ENCODE peak calls at places on chromosomes 7 and 10, in seven cellular contexts. B is HCT116, I is NT2/D1, L is H1, R is SK-N-SH, G is GM12878, F is HepG2. X is an unnamed sample.

GRCh38 chr10:47360419-47361040 is 12.4 kb downstream of the RBP3 start:
- DNase-seq in B (no peak), I (no peak), L (no peak), R (no peak), G (no peak), F (no peak), X (no peak)

GRCh38 chr10:127300868-127301321 is 104.5 kb upstream of the INSYN2A start:
- DNase-seq in B (no peak), I (no peak), L (no peak), R (no peak), G (no peak), F (peak), X (no peak)

GRCh38 chr7:23863209-23863798 is 153.3 kb downstream of the STK31 start:
- DNase-seq in B (peak), I (peak), L (no peak), R (peak), G (no peak), F (peak), X (peak)

GRCh38 chr10:125691160-125691981 is 8.4 kb upstream of the TEX36 start:
- DNase-seq in B (no peak), I (no peak), L (no peak), R (no peak), G (no peak), F (no peak), X (no peak)

GRCh38 chr10:33139191-33139646 is 181.2 kb upstream of the ITGB1 start:
- DNase-seq in B (no peak), I (no peak), L (no peak), R (no peak), G (no peak), F (no peak), X (no peak)

GRCh38 chr7:99002146-99002826 is 124.0 kb downstream of the TRRAP start:
- DNase-seq in B (no peak), I (no peak), L (no peak), R (no peak), G (no peak), F (no peak), X (no peak)

GRCh38 chr7:34107306-34107705 is 202.0 kb downstream of the BMPER start:
- DNase-seq in B (no peak), I (no peak), L (no peak), R (no peak), G (no peak), F (no peak), X (no peak)

GRCh38 chr7:111098011-111098925 is 7.3 kb downstream of the LRRN3 start:
- DNase-seq in B (peak), I (peak), L (no peak), R (no peak), G (no peak), F (peak), X (peak)

GRCh38 chr7:55468495-55468894 is 103.4 kb downstream of the LANCL2 start:
- DNase-seq in B (no peak), I (no peak), L (no peak), R (peak), G (no peak), F (no peak), X (no peak)

GRCh38 chr10:13371879-13372470 is 23.9 kb upstream of the SEPHS1 start:
- DNase-seq in B (peak), I (no peak), L (peak), R (peak), G (no peak), F (peak), X (peak)

GRCh38 chr7:132760241-132760616 is 184.0 kb upstream of the PLXNA4 start:
- DNase-seq in B (no peak), I (no peak), L (no peak), R (no peak), G (no peak), F (no peak), X (no peak)

GRCh38 chr7:81507231-81507630 is 262.6 kb downstream of the HGF start:
- DNase-seq in B (no peak), I (no peak), L (no peak), R (no peak), G (no peak), F (no peak), X (no peak)

GRCh38 chr7:103446046-103446520 is at the start of gene SLC26A5:
- DNase-seq in B (no peak), I (no peak), L (no peak), R (peak), G (no peak), F (no peak), X (peak)

GRCh38 chr10:13238271-13239077 is 4.3 kb upstream of the UCMA start:
- DNase-seq in B (no peak), I (no peak), L (no peak), R (no peak), G (no peak), F (no peak), X (no peak)

GRCh38 chr10:34061846-34062245 is 727.4 kb upstream of the NRP1 start:
- DNase-seq in B (no peak), I (no peak), L (no peak), R (no peak), G (no peak), F (no peak), X (no peak)

GRCh38 chr7:45684910-45685618 is 110.9 kb downstream of the ADCY1 start:
- DNase-seq in B (no peak), I (no peak), L (no peak), R (no peak), G (no peak), F (no peak), X (no peak)

GRCh38 chr10:76540786-76541185 is 1096.8 kb downstream of the KCNMA1 start:
- DNase-seq in B (no peak), I (no peak), L (no peak), R (no peak), G (no peak), F (no peak), X (no peak)

GRCh38 chr10:63553031-63553430 is 31.8 kb downstream of the REEP3 start:
- DNase-seq in B (peak), I (no peak), L (no peak), R (no peak), G (no peak), F (no peak), X (no peak)
- TF ChIP-seq YY1 in B (no peak), I (no peak), L (no peak), R (no peak), G (no peak), F (no peak), X (no peak)

DNA sequence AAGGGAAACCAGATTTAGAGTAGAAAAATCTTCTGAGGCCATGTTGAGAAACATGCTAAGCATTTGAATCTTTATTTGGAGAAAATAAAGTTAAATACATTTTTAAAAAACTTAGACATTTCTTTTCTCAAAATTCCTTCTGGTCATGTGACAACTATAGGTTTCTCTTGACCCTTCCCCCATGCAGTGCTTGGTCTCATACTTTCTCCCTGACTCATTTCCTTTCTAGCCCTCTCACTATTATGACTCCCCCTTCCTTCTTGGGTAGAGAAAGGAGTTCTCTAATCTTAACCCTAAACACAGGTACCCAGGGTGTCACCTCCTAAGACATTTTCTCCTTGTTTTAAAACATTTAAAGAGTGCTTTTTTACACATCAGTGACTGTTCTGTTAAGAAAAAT is 179.5 kb upstream of the TMEM106B start:
- DNase-seq in B (peak), I (peak), L (no peak), R (no peak), G (no peak), F (no peak), X (no peak)
- TF ChIP-seq YY1 in B (no peak), I (no peak), L (no peak), R (no peak), G (no peak), F (no peak), X (no peak)

GRCh38 chr10:95472304-95473088 is 88.7 kb downstream of the SORBS1 start:
- DNase-seq in B (no peak), I (no peak), L (no peak), R (no peak), G (no peak), F (peak), X (peak)

GRCh38 chr10:95469251-95469650 is 91.9 kb downstream of the SORBS1 start:
- DNase-seq in B (no peak), I (no peak), L (no peak), R (no peak), G (no peak), F (no peak), X (no peak)

GRCh38 chr10:95466450-95466849 is 94.7 kb downstream of the SORBS1 start:
- DNase-seq in B (no peak), I (no peak), L (no peak), R (no peak), G (no peak), F (no peak), X (no peak)

GRCh38 chr10:95467162-95467599 is 94.0 kb downstream of the SORBS1 start:
- DNase-seq in B (peak), I (peak), L (peak), R (peak), G (no peak), F (peak), X (peak)

DNA sequence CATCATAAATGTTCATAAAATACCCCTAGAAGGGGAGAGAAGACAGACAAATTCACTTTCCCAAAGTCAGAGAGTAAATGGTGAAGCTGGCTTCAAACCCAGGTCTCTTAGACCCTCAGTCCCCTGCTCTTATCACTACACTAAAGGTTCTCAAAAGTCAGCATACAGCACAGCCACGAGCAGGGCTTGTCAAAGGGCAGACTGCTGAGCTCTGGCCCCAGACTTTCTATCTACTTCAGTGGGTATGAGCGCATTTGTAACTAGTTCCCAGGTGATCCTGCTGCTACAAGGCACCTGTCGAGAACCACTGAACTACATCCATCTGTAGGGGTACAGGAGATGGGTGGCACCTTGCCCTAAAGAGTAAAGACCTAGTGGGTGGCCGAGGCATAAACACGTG is 91.5 kb downstream of the SORBS1 start:
- DNase-seq in B (no peak), I (no peak), L (no peak), R (no peak), G (no peak), F (no peak), X (no peak)
- TF ChIP-seq YY1 in B (no peak), I (no peak), L (no peak), R (no peak), G (no peak), F (no peak), X (no peak)

GRCh38 chr10:131063311-131063710 is 248.2 kb downstream of the TCERG1L start:
- DNase-seq in B (no peak), I (no peak), L (no peak), R (no peak), G (no peak), F (no peak), X (no peak)
- TF ChIP-seq YY1 in B (no peak), I (no peak), L (no peak), R (no peak), G (no peak), F (no peak), X (no peak)

DNA sequence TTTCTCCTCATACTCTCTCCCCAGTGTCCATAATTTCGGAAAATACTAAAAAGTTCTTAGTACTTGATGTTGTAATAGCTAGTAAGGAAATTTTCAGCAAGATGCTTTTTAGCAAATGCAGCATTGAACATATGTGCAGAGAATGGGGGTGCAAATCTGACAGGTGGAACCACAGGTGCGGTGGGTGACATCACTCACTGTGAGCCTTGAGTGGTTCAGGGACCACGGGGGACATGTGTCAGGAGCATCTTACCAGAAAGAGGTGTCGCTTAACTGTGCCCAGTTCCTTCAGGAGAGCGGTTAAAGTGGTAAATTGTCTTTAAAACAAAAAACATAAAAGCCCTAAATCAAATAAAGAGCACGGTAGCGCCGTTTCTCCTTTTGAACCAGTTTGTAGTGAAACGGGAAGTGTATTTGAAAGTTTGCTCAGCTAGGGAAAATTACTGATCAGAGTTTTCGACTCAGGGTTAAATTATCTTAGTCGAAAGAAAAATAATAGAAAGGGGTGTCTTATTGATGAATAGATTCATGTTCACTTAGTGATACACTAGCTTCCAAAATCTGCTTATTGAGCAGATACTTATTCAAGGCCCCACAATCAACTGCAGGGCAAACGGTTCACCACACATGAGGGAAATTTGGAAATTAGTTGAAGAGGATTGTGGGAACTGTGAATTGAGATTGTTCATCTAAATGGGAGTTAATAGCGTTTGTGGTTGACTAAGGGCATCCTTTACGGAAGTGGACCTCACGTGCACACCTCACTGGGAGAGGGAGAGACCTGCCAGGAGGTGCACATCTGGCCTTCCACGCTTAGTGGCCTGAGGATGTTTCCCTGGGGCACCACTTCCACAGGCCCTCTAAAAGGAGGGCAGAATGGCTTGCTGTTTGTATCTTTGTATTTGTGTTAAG is 12.7 kb downstream of the CUL1 start:
- DNase-seq in B (no peak), I (no peak), L (no peak), R (no peak), G (no peak), F (no peak), X (no peak)
- TF ChIP-seq YY1 in B (no peak), I (no peak), L (no peak), R (no peak), G (no peak), F (no peak), X (no peak)

GRCh38 chr7:96870934-96871333 is 134.4 kb upstream of the DLX6 start:
- DNase-seq in B (no peak), I (no peak), L (no peak), R (no peak), G (no peak), F (no peak), X (no peak)
- TF ChIP-seq YY1 in B (no peak), I (no peak), L (no peak), R (no peak), G (no peak), F (no peak), X (no peak)

GRCh38 chr10:18400911-18401260 is 250.5 kb downstream of the NSUN6 start:
- DNase-seq in B (no peak), I (no peak), L (no peak), R (peak), G (no peak), F (no peak), X (no peak)

GRCh38 chr10:18399158-18399557 is 252.2 kb downstream of the NSUN6 start:
- DNase-seq in B (no peak), I (no peak), L (no peak), R (no peak), G (peak), F (no peak), X (no peak)

GRCh38 chr10:18397886-18398285 is 253.5 kb downstream of the NSUN6 start:
- DNase-seq in B (no peak), I (no peak), L (no peak), R (no peak), G (no peak), F (no peak), X (no peak)

GRCh38 chr10:18401416-18402195 is 249.8 kb downstream of the NSUN6 start:
- DNase-seq in B (no peak), I (no peak), L (no peak), R (no peak), G (no peak), F (no peak), X (no peak)

GRCh38 chr10:18400201-18400910 is 251.0 kb downstream of the NSUN6 start:
- DNase-seq in B (no peak), I (no peak), L (no peak), R (peak), G (peak), F (peak), X (peak)
- TF ChIP-seq YY1 in B (no peak), I (no peak), L (no peak), R (no peak), G (no peak), F (no peak), X (no peak)

DNA sequence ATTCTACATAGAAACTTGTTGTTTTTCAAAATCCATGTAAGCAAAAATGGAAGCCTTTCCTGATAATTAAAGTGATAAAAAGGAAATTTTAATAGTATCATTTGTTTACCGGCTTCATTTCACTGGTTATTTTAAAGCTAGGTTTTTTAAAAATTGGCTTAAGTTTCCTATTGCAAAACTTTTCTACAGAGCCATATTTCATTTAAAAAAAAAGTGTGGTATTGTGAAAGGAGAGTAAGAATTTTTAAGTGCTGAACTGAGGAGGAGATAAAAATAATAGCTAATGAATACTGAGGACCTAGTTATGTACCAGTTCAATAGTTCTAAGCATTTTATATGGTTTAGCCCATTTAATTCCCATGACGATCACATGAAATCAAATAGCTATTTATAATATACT is 172.2 kb upstream of the COL1A2 start:
- DNase-seq in B (no peak), I (no peak), L (no peak), R (no peak), G (no peak), F (no peak), X (no peak)
- TF ChIP-seq YY1 in B (no peak), I (no peak), L (no peak), R (no peak), G (no peak), F (no peak), X (no peak)